ENCODE peak calls at places on chromosome 12, in nine cellular contexts. Q, V, C, B, O, L, T, W and G are unnamed samples. For H3K27me3, the result is how much of the 10 kb centered on the place peaks cover.

GRCh38 chr12:112381421-112381897 is 772 bp downstream of the HECTD4 start:
- DNase-seq in T (no peak), W (no peak), B (no peak), L (peak), Q (peak), O (no peak), V (no peak), C (peak), G (peak)

GRCh38 chr12:131831021-131831571 is 2.9 kb downstream of the MMP17 start:
- DNase-seq in C (no peak), Q (peak), W (no peak), L (peak), O (no peak), T (peak), V (no peak), B (no peak), G (no peak)

GRCh38 chr12:13772264-13772663 is 209.1 kb downstream of the GRIN2B start:
- DNase-seq in B (no peak), L (no peak), Q (no peak), C (no peak), O (no peak), W (no peak), T (no peak), V (no peak), G (no peak)

GRCh38 chr12:80056845-80057244 is 42.5 kb upstream of the OTOGL start:
- DNase-seq in V (no peak), B (no peak), Q (no peak), W (no peak), C (no peak), T (no peak), O (peak), L (no peak), G (no peak)

GRCh38 chr12:2341051-2341751 is 288.4 kb downstream of the CACNA1C start:
- DNase-seq in T (no peak), W (no peak), C (no peak), V (no peak), L (no peak), Q (no peak), O (no peak), B (no peak), G (no peak)

GRCh38 chr12:981176-981828 is 9.7 kb upstream of the ERC1 start:
- DNase-seq in T (no peak), W (no peak), C (no peak), B (no peak), V (no peak), L (no peak), Q (peak), O (no peak), G (no peak)

GRCh38 chr12:29741342-29742241 is 42.1 kb downstream of the TMTC1 start:
- DNase-seq in V (peak), T (no peak), L (no peak), W (no peak), B (no peak), Q (no peak), C (no peak), O (no peak), G (no peak)

GRCh38 chr12:82015623-82016347 is 256.6 kb upstream of the PPFIA2 start:
- DNase-seq in O (no peak), W (no peak), B (no peak), T (no peak), Q (no peak), V (no peak), L (peak), C (no peak), G (no peak)

GRCh38 chr12:112606611-112607366 is 184.8 kb upstream of the RPH3A start:
- DNase-seq in Q (no peak), B (no peak), C (no peak), T (no peak), L (no peak), W (no peak), O (no peak), V (no peak), G (no peak)

DNA sequence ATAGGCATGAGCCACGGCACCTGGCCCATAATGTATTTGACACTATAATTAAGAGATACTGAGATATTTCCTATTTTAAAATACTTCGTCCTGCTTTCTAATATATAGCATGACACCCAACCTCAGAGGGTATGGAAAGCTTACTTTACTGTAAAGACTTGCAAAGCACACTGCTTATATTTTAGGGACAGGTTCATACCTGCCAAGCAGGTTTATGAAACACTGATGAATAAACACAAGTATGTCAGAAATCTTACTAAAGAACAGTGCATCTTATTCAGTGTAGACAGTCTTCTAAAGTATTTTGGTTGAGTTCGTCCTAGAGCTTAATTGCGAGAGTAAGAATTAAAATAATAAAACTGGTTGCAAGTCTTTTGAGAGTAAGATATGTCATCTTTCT is 65.4 kb downstream of the PPFIBP1 start:
- DNase-seq in L (no peak), T (no peak), W (no peak), O (no peak), C (no peak), V (no peak), Q (no peak), B (no peak), G (no peak)
- H3K27me3 ChIP-seq in L (under half), T (under half), W (under half), O (under half), C (under half), V (under half), Q (under half), B (under half), G (under half)

GRCh38 chr12:5059358-5059757 is 15.7 kb downstream of the KCNA5 start:
- DNase-seq in T (no peak), L (no peak), C (no peak), W (no peak), V (no peak), B (no peak), Q (no peak), O (no peak), G (no peak)
- H3K27me3 ChIP-seq in T (under half), L (under half), C (under half), W (under half), V (under half), B (under half), Q (half or more), O (under half), G (under half)

DNA sequence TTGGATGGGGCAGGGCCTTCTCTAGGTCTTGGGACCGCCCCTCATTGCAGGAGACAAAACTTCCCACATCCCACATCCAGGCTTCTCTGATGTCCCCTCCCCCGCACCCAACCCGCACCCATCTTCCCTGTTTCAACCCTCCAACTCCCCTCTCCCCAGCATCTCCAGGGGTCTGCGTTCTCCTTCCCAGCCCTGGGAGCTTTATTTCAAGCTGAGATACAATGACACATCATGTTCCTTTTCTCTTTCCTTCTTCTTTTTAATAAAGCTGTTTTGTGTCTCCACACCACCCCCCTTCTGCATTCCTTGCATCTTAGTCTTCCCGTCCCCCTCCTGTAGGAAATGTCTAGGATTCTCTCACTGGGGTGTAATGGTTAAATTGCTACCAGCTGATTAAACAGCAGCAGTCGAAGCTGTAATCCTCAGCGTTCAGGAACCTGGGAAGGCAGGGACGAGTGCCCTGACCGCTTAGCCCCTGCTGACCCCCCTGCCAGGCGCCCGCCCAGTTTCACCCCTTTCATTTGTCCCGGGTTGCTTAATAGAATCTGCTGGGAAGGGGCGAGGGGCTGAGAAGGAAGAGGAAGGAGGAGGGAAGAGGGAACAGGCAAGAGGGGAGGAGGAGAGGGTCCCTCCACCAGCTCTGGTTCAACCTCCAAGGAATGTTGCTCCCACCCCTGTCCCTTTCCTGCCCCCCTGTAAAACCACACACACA is 104.4 kb upstream of the MED13L start:
- DNase-seq in B (no peak), W (peak), C (no peak), Q (no peak), L (peak), V (peak), T (no peak), O (no peak), G (no peak)
- H3K27me3 ChIP-seq in B (under half), W (under half), C (under half), Q (under half), L (under half), V (under half), T (under half), O (under half), G (under half)

GRCh38 chr12:3802721-3803120 is 49.8 kb upstream of the CRACR2A start:
- DNase-seq in T (no peak), B (no peak), Q (no peak), W (no peak), L (no peak), O (no peak), V (no peak), C (no peak), G (no peak)

GRCh38 chr12:3805058-3805457 is 52.1 kb upstream of the CRACR2A start:
- DNase-seq in O (no peak), B (no peak), W (no peak), C (no peak), T (no peak), Q (no peak), L (no peak), V (no peak), G (no peak)

GRCh38 chr12:3809357-3810015 is 56.6 kb upstream of the CRACR2A start:
- DNase-seq in L (no peak), C (no peak), T (no peak), O (no peak), Q (no peak), V (no peak), B (no peak), W (no peak), G (no peak)

DNA sequence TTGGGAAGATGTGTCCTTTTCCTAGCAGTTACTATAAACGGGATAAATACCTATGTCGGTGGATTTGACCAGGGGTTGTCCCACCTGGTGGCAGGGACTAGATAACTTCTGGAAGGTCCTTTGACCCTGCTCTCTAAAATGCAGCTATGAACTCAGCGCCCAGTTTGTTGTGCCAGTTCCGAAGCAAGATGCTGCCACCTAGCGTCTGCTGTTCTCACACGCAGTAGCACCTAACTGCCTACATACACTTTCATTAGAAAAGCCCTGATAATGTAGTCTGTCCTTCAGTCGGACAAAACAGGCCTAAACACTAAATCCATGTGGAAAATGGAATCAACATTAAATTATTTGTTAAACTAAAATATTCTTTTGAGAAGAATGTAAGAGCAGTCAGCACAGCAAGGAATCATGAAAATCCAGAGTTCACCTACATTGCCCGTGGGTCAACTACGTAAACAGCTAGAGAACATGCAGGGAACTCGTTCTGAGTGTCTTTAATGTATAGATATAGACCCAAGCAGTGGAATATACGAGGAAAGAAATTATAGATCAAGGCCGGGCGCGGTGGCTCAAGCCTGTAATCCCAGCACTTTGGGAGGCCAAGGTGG is 51.1 kb upstream of the CRACR2A start:
- DNase-seq in W (peak), B (peak), O (peak), V (peak), C (peak), L (peak), T (peak), Q (peak), G (peak)
- H3K27me3 ChIP-seq in W (under half), B (under half), O (under half), V (under half), C (under half), L (under half), T (under half), Q (half or more), G (under half)

GRCh38 chr12:53695148-53696138 is 19.6 kb upstream of the ATP5MC2 start:
- DNase-seq in V (peak), L (peak), C (peak), W (no peak), O (peak), Q (peak), T (peak), B (no peak), G (no peak)
- H3K27me3 ChIP-seq in V (under half), L (half or more), C (half or more), W (under half), O (half or more), Q (under half), T (half or more), B (under half), G (half or more)

DNA sequence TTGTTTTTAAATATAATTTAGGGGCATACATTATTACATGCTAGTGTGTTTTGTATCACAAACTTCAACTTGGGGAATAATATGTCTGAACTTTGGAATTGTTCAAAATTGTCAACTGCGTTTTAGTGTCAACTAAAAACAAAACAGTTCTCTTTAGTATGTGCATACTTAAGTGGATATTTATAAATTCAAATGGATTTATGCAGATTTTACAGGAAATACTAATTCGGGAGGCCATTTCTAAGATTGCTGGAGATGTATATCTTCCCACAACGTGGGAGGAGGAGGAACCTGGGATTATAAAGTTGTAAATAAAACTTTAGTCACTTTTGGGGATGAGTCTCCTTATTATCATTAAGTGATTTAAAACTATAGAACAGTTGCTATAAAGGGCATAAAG is 2.5 kb downstream of the PDE3A start:
- DNase-seq in L (no peak), T (no peak), V (no peak), B (no peak), O (no peak), C (no peak), Q (no peak), W (no peak), G (no peak)
- H3K27me3 ChIP-seq in L (under half), T (under half), V (under half), B (under half), O (under half), C (under half), Q (under half), W (under half), G (under half)

GRCh38 chr12:104971276-104971675 is 13.2 kb upstream of the SLC41A2 start:
- DNase-seq in L (no peak), O (no peak), W (no peak), Q (no peak), B (no peak), V (no peak), C (no peak), T (no peak), G (no peak)

GRCh38 chr12:104964167-104964566 is 6.1 kb upstream of the SLC41A2 start:
- DNase-seq in Q (no peak), C (no peak), L (no peak), V (no peak), W (no peak), O (no peak), B (no peak), T (no peak), G (no peak)

GRCh38 chr12:104969328-104969727 is 11.2 kb upstream of the SLC41A2 start:
- DNase-seq in O (no peak), V (no peak), B (no peak), Q (no peak), T (no peak), W (no peak), L (no peak), C (no peak), G (no peak)

GRCh38 chr12:104966677-104967076 is 8.6 kb upstream of the SLC41A2 start:
- DNase-seq in V (no peak), W (no peak), B (no peak), T (no peak), O (no peak), L (no peak), C (no peak), Q (no peak), G (no peak)
- H3K27me3 ChIP-seq in V (under half), W (under half), B (under half), T (under half), O (under half), L (under half), C (under half), Q (under half), G (under half)

GRCh38 chr12:111183094-111183493 is 185.8 kb downstream of the PHETA1 start:
- DNase-seq in V (no peak), B (no peak), L (no peak), C (no peak), O (no peak), W (no peak), Q (no peak), T (no peak), G (no peak)
- H3K27me3 ChIP-seq in V (under half), B (under half), L (under half), C (under half), O (under half), W (under half), Q (half or more), T (under half), G (under half)

GRCh38 chr12:49961111-49961922 is at the start of gene AQP5:
- DNase-seq in L (no peak), V (no peak), O (no peak), C (no peak), W (no peak), B (no peak), Q (no peak), T (no peak), G (no peak)
- H3K27me3 ChIP-seq in L (half or more), V (half or more), O (under half), C (under half), W (half or more), B (under half), Q (under half), T (under half), G (half or more)

DNA sequence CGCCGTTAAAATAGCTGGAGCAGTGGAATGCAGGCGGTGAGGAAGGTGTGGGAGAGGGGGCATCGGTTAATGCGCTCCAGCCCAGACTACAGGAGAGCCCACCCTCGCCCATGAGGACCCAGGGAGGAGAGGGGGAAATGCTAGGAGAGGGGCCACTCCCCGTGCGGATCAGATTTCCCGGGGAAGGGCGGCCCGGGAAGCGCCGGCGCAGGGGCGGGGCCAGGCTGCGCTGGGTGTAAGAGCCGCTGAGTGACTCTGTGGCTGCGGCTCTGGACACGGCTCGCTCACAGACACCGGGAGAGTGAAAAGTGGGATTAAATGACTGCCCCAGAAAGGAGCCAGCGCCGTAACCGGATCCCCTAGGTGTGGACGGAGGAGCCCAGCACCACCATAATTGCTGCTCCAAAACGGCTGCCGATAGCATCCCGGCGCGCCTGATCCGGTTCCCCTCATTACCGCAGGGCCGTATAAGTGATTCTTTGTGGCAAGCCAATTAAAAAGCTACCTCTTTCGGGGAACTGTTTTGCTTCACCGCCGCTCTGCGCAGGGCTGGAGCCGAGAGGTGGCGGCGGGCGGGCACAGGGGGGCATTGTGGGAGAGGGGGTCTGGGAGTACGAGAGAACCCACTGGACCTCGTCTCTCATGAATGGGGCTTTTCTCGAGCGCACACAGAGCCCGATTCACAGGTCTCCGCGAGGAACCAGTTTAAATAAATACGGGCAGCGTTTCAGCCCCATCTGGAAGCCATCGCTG is 2.7 kb downstream of the COL2A1 start:
- DNase-seq in W (no peak), O (peak), B (peak), C (no peak), Q (peak), V (peak), T (peak), L (peak), G (no peak)
- H3K27me3 ChIP-seq in W (half or more), O (under half), B (under half), C (half or more), Q (half or more), V (under half), T (half or more), L (under half), G (half or more)